ENCODE peak calls at places on chromosome 12, in nine cellular contexts. One of them, this sample, is unnamed.

GRCh38 chr12:40745386-40745785 is 53.1 kb downstream of the CNTN1 start:
- DNase-seq in hypothalamus: no peak
- DNase-seq in SW480: peak
- DNase-seq in CD4-positive, CD25-positive, alpha-beta regulatory T cell: no peak
- DNase-seq in upper lobe of right lung: no peak
- DNase-seq in tibial nerve: no peak
- DNase-seq in left lung: no peak
- DNase-seq in NCI-H446 treated with DMSO at 0.1 percent for 48 hours: no peak
- DNase-seq in NCI-H774: no peak
- DNase-seq in this sample: peak

GRCh38 chr12:108896331-108896730 is 16.4 kb downstream of the DAO start:
- DNase-seq in hypothalamus: no peak
- DNase-seq in SW480: no peak
- DNase-seq in CD4-positive, CD25-positive, alpha-beta regulatory T cell: no peak
- DNase-seq in upper lobe of right lung: no peak
- DNase-seq in tibial nerve: no peak
- DNase-seq in left lung: no peak
- DNase-seq in NCI-H446 treated with DMSO at 0.1 percent for 48 hours: no peak
- DNase-seq in NCI-H774: no peak
- DNase-seq in this sample: no peak

GRCh38 chr12:45478931-45479330 is 250.6 kb upstream of the ARID2 start:
- DNase-seq in hypothalamus: no peak
- DNase-seq in SW480: no peak
- DNase-seq in CD4-positive, CD25-positive, alpha-beta regulatory T cell: no peak
- DNase-seq in upper lobe of right lung: no peak
- DNase-seq in tibial nerve: no peak
- DNase-seq in left lung: no peak
- DNase-seq in NCI-H446 treated with DMSO at 0.1 percent for 48 hours: no peak
- DNase-seq in NCI-H774: no peak
- DNase-seq in this sample: no peak

GRCh38 chr12:132554857-132555630 is 55.3 kb downstream of the LRCOL1 start:
- DNase-seq in hypothalamus: no peak
- DNase-seq in SW480: no peak
- DNase-seq in CD4-positive, CD25-positive, alpha-beta regulatory T cell: no peak
- DNase-seq in upper lobe of right lung: no peak
- DNase-seq in tibial nerve: no peak
- DNase-seq in left lung: no peak
- DNase-seq in NCI-H446 treated with DMSO at 0.1 percent for 48 hours: no peak
- DNase-seq in NCI-H774: no peak
- DNase-seq in this sample: no peak

GRCh38 chr12:110916295-110916875 is 4.0 kb downstream of the MYL2 start:
- DNase-seq in hypothalamus: no peak
- DNase-seq in SW480: no peak
- DNase-seq in CD4-positive, CD25-positive, alpha-beta regulatory T cell: no peak
- DNase-seq in upper lobe of right lung: no peak
- DNase-seq in tibial nerve: no peak
- DNase-seq in left lung: no peak
- DNase-seq in NCI-H446 treated with DMSO at 0.1 percent for 48 hours: no peak
- DNase-seq in NCI-H774: no peak
- DNase-seq in this sample: no peak

GRCh38 chr12:103330672-103331071 is 165.1 kb downstream of the C12orf42 start:
- DNase-seq in hypothalamus: no peak
- DNase-seq in SW480: no peak
- DNase-seq in CD4-positive, CD25-positive, alpha-beta regulatory T cell: no peak
- DNase-seq in upper lobe of right lung: no peak
- DNase-seq in tibial nerve: no peak
- DNase-seq in left lung: no peak
- DNase-seq in NCI-H446 treated with DMSO at 0.1 percent for 48 hours: no peak
- DNase-seq in NCI-H774: no peak
- DNase-seq in this sample: no peak

GRCh38 chr12:122876724-122877123 is 19.2 kb downstream of the VPS37B start:
- DNase-seq in hypothalamus: no peak
- DNase-seq in SW480: no peak
- DNase-seq in CD4-positive, CD25-positive, alpha-beta regulatory T cell: no peak
- DNase-seq in upper lobe of right lung: no peak
- DNase-seq in tibial nerve: no peak
- DNase-seq in left lung: no peak
- DNase-seq in NCI-H446 treated with DMSO at 0.1 percent for 48 hours: no peak
- DNase-seq in NCI-H774: no peak
- DNase-seq in this sample: no peak

GRCh38 chr12:105164068-105164467 is 56.5 kb downstream of the WASHC4 start:
- DNase-seq in hypothalamus: no peak
- DNase-seq in SW480: no peak
- DNase-seq in CD4-positive, CD25-positive, alpha-beta regulatory T cell: no peak
- DNase-seq in upper lobe of right lung: no peak
- DNase-seq in tibial nerve: no peak
- DNase-seq in left lung: no peak
- DNase-seq in NCI-H446 treated with DMSO at 0.1 percent for 48 hours: no peak
- DNase-seq in NCI-H774: no peak
- DNase-seq in this sample: no peak

GRCh38 chr12:55940065-55940732 is 9.2 kb downstream of the DGKA start:
- DNase-seq in hypothalamus: peak
- DNase-seq in SW480: peak
- DNase-seq in CD4-positive, CD25-positive, alpha-beta regulatory T cell: peak
- DNase-seq in upper lobe of right lung: peak
- DNase-seq in tibial nerve: peak
- DNase-seq in left lung: peak
- DNase-seq in NCI-H446 treated with DMSO at 0.1 percent for 48 hours: peak
- DNase-seq in NCI-H774: peak
- DNase-seq in this sample: peak

GRCh38 chr12:5971194-5971850 is 26.3 kb upstream of the ANO2 start:
- DNase-seq in hypothalamus: no peak
- DNase-seq in SW480: no peak
- DNase-seq in CD4-positive, CD25-positive, alpha-beta regulatory T cell: no peak
- DNase-seq in upper lobe of right lung: no peak
- DNase-seq in tibial nerve: no peak
- DNase-seq in left lung: no peak
- DNase-seq in NCI-H446 treated with DMSO at 0.1 percent for 48 hours: no peak
- DNase-seq in NCI-H774: no peak
- DNase-seq in this sample: no peak

GRCh38 chr12:92297932-92298681 is 152.5 kb upstream of the BTG1 start:
- DNase-seq in hypothalamus: no peak
- DNase-seq in SW480: no peak
- DNase-seq in CD4-positive, CD25-positive, alpha-beta regulatory T cell: no peak
- DNase-seq in upper lobe of right lung: no peak
- DNase-seq in tibial nerve: peak
- DNase-seq in left lung: no peak
- DNase-seq in NCI-H446 treated with DMSO at 0.1 percent for 48 hours: no peak
- DNase-seq in NCI-H774: no peak
- DNase-seq in this sample: no peak

GRCh38 chr12:108146035-108146893 is 17.2 kb downstream of the WSCD2 start:
- DNase-seq in hypothalamus: no peak
- DNase-seq in SW480: no peak
- DNase-seq in CD4-positive, CD25-positive, alpha-beta regulatory T cell: no peak
- DNase-seq in upper lobe of right lung: no peak
- DNase-seq in tibial nerve: no peak
- DNase-seq in left lung: no peak
- DNase-seq in NCI-H446 treated with DMSO at 0.1 percent for 48 hours: no peak
- DNase-seq in NCI-H774: no peak
- DNase-seq in this sample: no peak

GRCh38 chr12:104763163-104763805 is 194.8 kb downstream of the SLC41A2 start:
- DNase-seq in hypothalamus: no peak
- DNase-seq in SW480: no peak
- DNase-seq in CD4-positive, CD25-positive, alpha-beta regulatory T cell: no peak
- DNase-seq in upper lobe of right lung: no peak
- DNase-seq in tibial nerve: no peak
- DNase-seq in left lung: no peak
- DNase-seq in NCI-H446 treated with DMSO at 0.1 percent for 48 hours: no peak
- DNase-seq in NCI-H774: no peak
- DNase-seq in this sample: no peak

GRCh38 chr12:24860546-24860945 is 88.4 kb downstream of the BCAT1 start:
- DNase-seq in hypothalamus: no peak
- DNase-seq in SW480: no peak
- DNase-seq in CD4-positive, CD25-positive, alpha-beta regulatory T cell: no peak
- DNase-seq in upper lobe of right lung: no peak
- DNase-seq in tibial nerve: no peak
- DNase-seq in left lung: no peak
- DNase-seq in NCI-H446 treated with DMSO at 0.1 percent for 48 hours: no peak
- DNase-seq in NCI-H774: no peak
- DNase-seq in this sample: no peak

GRCh38 chr12:119012179-119012578 is 30.8 kb downstream of the SRRM4 start:
- DNase-seq in hypothalamus: no peak
- DNase-seq in SW480: no peak
- DNase-seq in CD4-positive, CD25-positive, alpha-beta regulatory T cell: no peak
- DNase-seq in upper lobe of right lung: no peak
- DNase-seq in tibial nerve: no peak
- DNase-seq in left lung: no peak
- DNase-seq in NCI-H446 treated with DMSO at 0.1 percent for 48 hours: no peak
- DNase-seq in NCI-H774: no peak
- DNase-seq in this sample: no peak

GRCh38 chr12:48029401-48029770 is 25.1 kb upstream of the COL2A1 start:
- DNase-seq in hypothalamus: no peak
- DNase-seq in SW480: no peak
- DNase-seq in CD4-positive, CD25-positive, alpha-beta regulatory T cell: no peak
- DNase-seq in upper lobe of right lung: no peak
- DNase-seq in tibial nerve: no peak
- DNase-seq in left lung: no peak
- DNase-seq in NCI-H446 treated with DMSO at 0.1 percent for 48 hours: no peak
- DNase-seq in NCI-H774: no peak
- DNase-seq in this sample: no peak

GRCh38 chr12:119020377-119021360 is 39.3 kb downstream of the SRRM4 start:
- DNase-seq in hypothalamus: no peak
- DNase-seq in SW480: peak
- DNase-seq in CD4-positive, CD25-positive, alpha-beta regulatory T cell: no peak
- DNase-seq in upper lobe of right lung: peak
- DNase-seq in tibial nerve: no peak
- DNase-seq in left lung: no peak
- DNase-seq in NCI-H446 treated with DMSO at 0.1 percent for 48 hours: no peak
- DNase-seq in NCI-H774: no peak
- DNase-seq in this sample: peak

GRCh38 chr12:57483466-57483865 is 3.8 kb upstream of the ARHGAP9 start:
- DNase-seq in hypothalamus: no peak
- DNase-seq in SW480: no peak
- DNase-seq in CD4-positive, CD25-positive, alpha-beta regulatory T cell: no peak
- DNase-seq in upper lobe of right lung: no peak
- DNase-seq in tibial nerve: no peak
- DNase-seq in left lung: no peak
- DNase-seq in NCI-H446 treated with DMSO at 0.1 percent for 48 hours: no peak
- DNase-seq in NCI-H774: no peak
- DNase-seq in this sample: no peak

GRCh38 chr12:131386781-131387180 is 324.1 kb upstream of the SFSWAP start:
- DNase-seq in hypothalamus: no peak
- DNase-seq in SW480: no peak
- DNase-seq in CD4-positive, CD25-positive, alpha-beta regulatory T cell: no peak
- DNase-seq in upper lobe of right lung: no peak
- DNase-seq in tibial nerve: no peak
- DNase-seq in left lung: no peak
- DNase-seq in NCI-H446 treated with DMSO at 0.1 percent for 48 hours: no peak
- DNase-seq in NCI-H774: no peak
- DNase-seq in this sample: no peak

GRCh38 chr12:122969657-122970056 is 3.4 kb upstream of the ABCB9 start:
- DNase-seq in hypothalamus: no peak
- DNase-seq in SW480: no peak
- DNase-seq in CD4-positive, CD25-positive, alpha-beta regulatory T cell: no peak
- DNase-seq in upper lobe of right lung: no peak
- DNase-seq in tibial nerve: no peak
- DNase-seq in left lung: no peak
- DNase-seq in NCI-H446 treated with DMSO at 0.1 percent for 48 hours: no peak
- DNase-seq in NCI-H774: no peak
- DNase-seq in this sample: no peak

GRCh38 chr12:1579626-1580025 is 14.8 kb downstream of the FBXL14 start:
- DNase-seq in hypothalamus: no peak
- DNase-seq in SW480: no peak
- DNase-seq in CD4-positive, CD25-positive, alpha-beta regulatory T cell: no peak
- DNase-seq in upper lobe of right lung: no peak
- DNase-seq in tibial nerve: no peak
- DNase-seq in left lung: no peak
- DNase-seq in NCI-H446 treated with DMSO at 0.1 percent for 48 hours: no peak
- DNase-seq in NCI-H774: no peak
- DNase-seq in this sample: no peak

GRCh38 chr12:47818701-47819543 is 781 bp downstream of the HDAC7 start:
- DNase-seq in hypothalamus: no peak
- DNase-seq in SW480: peak
- DNase-seq in CD4-positive, CD25-positive, alpha-beta regulatory T cell: peak
- DNase-seq in upper lobe of right lung: peak
- DNase-seq in tibial nerve: no peak
- DNase-seq in left lung: peak
- DNase-seq in NCI-H446 treated with DMSO at 0.1 percent for 48 hours: no peak
- DNase-seq in NCI-H774: no peak
- DNase-seq in this sample: peak

GRCh38 chr12:116642101-116642500 is 82.9 kb downstream of the MAP1LC3B2 start:
- DNase-seq in hypothalamus: no peak
- DNase-seq in SW480: no peak
- DNase-seq in CD4-positive, CD25-positive, alpha-beta regulatory T cell: no peak
- DNase-seq in upper lobe of right lung: no peak
- DNase-seq in tibial nerve: no peak
- DNase-seq in left lung: no peak
- DNase-seq in NCI-H446 treated with DMSO at 0.1 percent for 48 hours: no peak
- DNase-seq in NCI-H774: no peak
- DNase-seq in this sample: no peak

GRCh38 chr12:51593539-51593938 is 2.5 kb downstream of the SCN8A start:
- DNase-seq in hypothalamus: no peak
- DNase-seq in SW480: no peak
- DNase-seq in CD4-positive, CD25-positive, alpha-beta regulatory T cell: no peak
- DNase-seq in upper lobe of right lung: no peak
- DNase-seq in tibial nerve: no peak
- DNase-seq in left lung: no peak
- DNase-seq in NCI-H446 treated with DMSO at 0.1 percent for 48 hours: no peak
- DNase-seq in NCI-H774: no peak
- DNase-seq in this sample: peak

GRCh38 chr12:124745891-124746570 is 117.6 kb downstream of the SCARB1 start:
- DNase-seq in hypothalamus: peak
- DNase-seq in SW480: peak
- DNase-seq in CD4-positive, CD25-positive, alpha-beta regulatory T cell: no peak
- DNase-seq in upper lobe of right lung: peak
- DNase-seq in tibial nerve: peak
- DNase-seq in left lung: peak
- DNase-seq in NCI-H446 treated with DMSO at 0.1 percent for 48 hours: peak
- DNase-seq in NCI-H774: peak
- DNase-seq in this sample: peak

GRCh38 chr12:7806863-7807487 is 17.8 kb downstream of the NANOG start:
- DNase-seq in hypothalamus: no peak
- DNase-seq in SW480: peak
- DNase-seq in CD4-positive, CD25-positive, alpha-beta regulatory T cell: peak
- DNase-seq in upper lobe of right lung: peak
- DNase-seq in tibial nerve: peak
- DNase-seq in left lung: no peak
- DNase-seq in NCI-H446 treated with DMSO at 0.1 percent for 48 hours: no peak
- DNase-seq in NCI-H774: peak
- DNase-seq in this sample: peak

GRCh38 chr12:1801285-1801975 is 18.9 kb upstream of the LRTM2 start:
- DNase-seq in hypothalamus: no peak
- DNase-seq in SW480: no peak
- DNase-seq in CD4-positive, CD25-positive, alpha-beta regulatory T cell: no peak
- DNase-seq in upper lobe of right lung: peak
- DNase-seq in tibial nerve: no peak
- DNase-seq in left lung: peak
- DNase-seq in NCI-H446 treated with DMSO at 0.1 percent for 48 hours: no peak
- DNase-seq in NCI-H774: no peak
- DNase-seq in this sample: no peak

GRCh38 chr12:53985358-53985899 is 483 bp downstream of the HOXC10 start:
- DNase-seq in hypothalamus: no peak
- DNase-seq in SW480: peak
- DNase-seq in CD4-positive, CD25-positive, alpha-beta regulatory T cell: no peak
- DNase-seq in upper lobe of right lung: peak
- DNase-seq in tibial nerve: no peak
- DNase-seq in left lung: no peak
- DNase-seq in NCI-H446 treated with DMSO at 0.1 percent for 48 hours: no peak
- DNase-seq in NCI-H774: no peak
- DNase-seq in this sample: no peak

GRCh38 chr12:98355322-98355721 is 160.1 kb upstream of the TMPO start:
- DNase-seq in hypothalamus: no peak
- DNase-seq in SW480: peak
- DNase-seq in CD4-positive, CD25-positive, alpha-beta regulatory T cell: no peak
- DNase-seq in upper lobe of right lung: no peak
- DNase-seq in tibial nerve: no peak
- DNase-seq in left lung: no peak
- DNase-seq in NCI-H446 treated with DMSO at 0.1 percent for 48 hours: no peak
- DNase-seq in NCI-H774: no peak
- DNase-seq in this sample: no peak

GRCh38 chr12:5509557-5509956 is 77.6 kb downstream of the NTF3 start:
- DNase-seq in hypothalamus: no peak
- DNase-seq in SW480: no peak
- DNase-seq in CD4-positive, CD25-positive, alpha-beta regulatory T cell: no peak
- DNase-seq in upper lobe of right lung: no peak
- DNase-seq in tibial nerve: no peak
- DNase-seq in left lung: no peak
- DNase-seq in NCI-H446 treated with DMSO at 0.1 percent for 48 hours: no peak
- DNase-seq in NCI-H774: no peak
- DNase-seq in this sample: no peak

GRCh38 chr12:11814362-11814761 is 164.9 kb downstream of the ETV6 start:
- DNase-seq in hypothalamus: no peak
- DNase-seq in SW480: peak
- DNase-seq in CD4-positive, CD25-positive, alpha-beta regulatory T cell: no peak
- DNase-seq in upper lobe of right lung: no peak
- DNase-seq in tibial nerve: no peak
- DNase-seq in left lung: no peak
- DNase-seq in NCI-H446 treated with DMSO at 0.1 percent for 48 hours: no peak
- DNase-seq in NCI-H774: no peak
- DNase-seq in this sample: peak

This sample was measured in Calu3.